ENCODE peak calls at places on chromosomes 11 and 22, in ten cellular contexts. J is neuronal stem cell, X is H9, F is HCT116, G is PC-9, W is neural progenitor cell, O is keratinocyte, U is mammary epithelial cell, B is SK-N-SH, T is GM23338. I is an unnamed sample.

GRCh38 chr11:131737357-131737756 is 366.9 kb downstream of the NTM start:
- DNase-seq in J (no peak), X (no peak), F (no peak), G (no peak), W (no peak), O (no peak), U (no peak), B (no peak), T (peak), I (no peak)

GRCh38 chr22:21082248-21082647 is 36.5 kb downstream of the LRRC74B start:
- DNase-seq in J (no peak), X (no peak), F (no peak), G (no peak), W (no peak), O (no peak), U (peak), B (no peak), T (no peak), I (no peak)

GRCh38 chr22:30290679-30291333 is 1.5 kb upstream of the CASTOR1 start:
- DNase-seq in J (peak), X (no peak), F (no peak), G (peak), W (peak), O (peak), U (peak), B (peak), T (peak), I (peak)

GRCh38 chr11:55367674-55368073 is at the start of gene OR4A15:
- DNase-seq in J (no peak), X (no peak), F (no peak), G (no peak), W (no peak), O (no peak), U (no peak), B (no peak), T (no peak), I (no peak)

GRCh38 chr11:132056689-132057088 is 686.3 kb downstream of the NTM start:
- DNase-seq in J (no peak), X (no peak), F (no peak), G (no peak), W (no peak), O (no peak), U (no peak), B (no peak), T (no peak), I (peak)

GRCh38 chr11:83012168-83013067 is 59.3 kb downstream of the RAB30 start:
- DNase-seq in J (no peak), X (no peak), F (no peak), G (no peak), W (no peak), O (no peak), U (no peak), B (no peak), T (no peak), I (no peak)

GRCh38 chr22:32758866-32759385 is 42.6 kb upstream of the TIMP3 start:
- DNase-seq in J (no peak), X (no peak), F (no peak), G (no peak), W (no peak), O (no peak), U (no peak), B (no peak), T (no peak), I (no peak)

GRCh38 chr11:108967571-108967970 is 302.7 kb downstream of the DDX10 start:
- DNase-seq in J (no peak), X (no peak), F (no peak), G (no peak), W (no peak), O (no peak), U (no peak), B (peak), T (no peak), I (peak)

GRCh38 chr11:27055065-27055682 is 14.6 kb downstream of the BBOX1 start:
- DNase-seq in J (no peak), X (no peak), F (no peak), G (peak), W (no peak), O (no peak), U (no peak), B (no peak), T (no peak), I (peak)

GRCh38 chr11:64859542-64860414 is 15.3 kb upstream of the CDC42BPG start:
- DNase-seq in J (no peak), X (no peak), F (no peak), G (no peak), W (no peak), O (no peak), U (no peak), B (no peak), T (no peak), I (no peak)
- H3K27ac ChIP-seq in J (no peak), X (no peak), F (no peak), G (peak), W (no peak), O (no peak), U (no peak), B (no peak), T (no peak), I (no peak)

DNA sequence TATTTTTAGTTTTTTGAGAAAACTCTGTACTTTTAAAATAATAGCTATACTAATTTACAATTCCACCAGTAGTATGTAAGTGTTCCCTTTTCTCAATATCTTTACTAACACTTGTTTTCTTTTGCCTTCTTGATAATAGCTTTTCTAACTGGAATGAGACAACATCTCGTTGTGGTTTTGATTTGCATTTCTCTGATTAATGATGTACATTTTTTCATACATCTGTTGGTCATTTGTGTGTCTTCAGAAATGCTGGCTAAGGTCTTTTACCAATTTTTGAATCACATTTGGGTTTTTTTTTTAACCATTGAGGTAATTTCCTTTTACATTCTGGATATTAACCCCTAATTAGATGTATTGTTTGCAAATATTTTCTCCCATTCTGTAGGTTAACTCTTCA is 258.9 kb downstream of the DYNC2H1 start:
- DNase-seq in J (no peak), X (no peak), F (no peak), G (no peak), W (no peak), O (no peak), U (no peak), B (no peak), T (no peak), I (no peak)
- H3K4me2 ChIP-seq in J (no peak), X (no peak), F (no peak), G (no peak), W (no peak), O (no peak), U (no peak), B (no peak), T (no peak), I (no peak)

DNA sequence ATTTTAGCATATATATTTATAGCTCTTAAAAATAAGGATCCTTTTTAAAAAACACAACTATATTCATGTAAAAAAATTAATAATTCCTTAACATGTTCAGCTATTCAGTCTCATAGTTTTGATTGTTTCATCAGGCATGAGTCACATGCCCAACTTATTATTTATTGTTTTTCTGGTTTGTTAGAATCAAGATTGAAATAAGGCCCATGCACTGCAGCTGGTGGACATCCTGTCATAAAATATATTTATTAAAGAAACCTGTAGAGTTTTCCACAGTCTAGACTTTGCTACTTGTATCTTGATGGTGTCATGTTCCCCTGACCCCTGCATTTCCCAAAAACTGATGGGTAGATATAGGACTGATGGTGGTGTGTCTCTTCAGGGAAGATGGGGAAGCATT is 77.4 kb downstream of the PARVA start:
- DNase-seq in J (no peak), X (no peak), F (no peak), G (no peak), W (no peak), O (no peak), U (peak), B (no peak), T (no peak), I (no peak)
- H3K27ac ChIP-seq in J (no peak), X (no peak), F (no peak), G (no peak), W (no peak), O (no peak), U (no peak), B (peak), T (no peak), I (no peak)

DNA sequence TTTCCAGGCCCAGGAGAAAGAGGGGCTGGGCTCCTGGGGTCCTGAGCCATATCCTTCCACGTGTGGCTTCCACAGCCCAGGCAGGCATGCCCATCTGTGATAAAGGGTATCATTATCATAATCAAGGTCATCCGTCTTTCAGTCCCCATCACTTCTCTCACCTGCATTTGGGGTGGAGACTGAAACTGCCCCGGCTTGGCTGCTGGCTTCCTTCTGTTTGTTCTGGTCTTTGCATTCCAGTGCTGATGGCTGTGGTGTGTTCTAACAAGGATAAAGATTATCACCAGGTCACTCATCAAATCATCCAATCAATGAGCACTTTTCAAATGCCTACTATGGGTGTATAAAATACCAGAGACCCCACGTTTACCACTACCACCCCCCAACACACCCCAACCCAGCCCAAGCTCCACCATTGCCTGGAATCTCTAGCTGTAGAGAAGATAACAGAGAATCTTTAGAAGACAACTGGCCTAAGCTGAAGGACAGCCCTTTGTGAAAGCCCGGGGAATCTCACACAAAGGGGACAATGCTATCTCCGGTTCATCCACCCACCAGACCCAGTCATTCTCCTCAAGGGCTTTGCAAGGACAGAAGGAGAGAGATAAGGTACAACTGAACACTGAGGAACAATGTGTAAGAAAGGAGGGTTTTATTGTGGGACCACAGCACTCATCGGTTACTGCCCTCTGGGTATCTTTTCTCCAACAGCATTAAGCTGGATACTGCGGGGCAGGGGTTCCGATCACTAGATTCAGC is 54.9 kb downstream of the AHNAK start:
- DNase-seq in J (no peak), X (no peak), F (no peak), G (no peak), W (no peak), O (no peak), U (no peak), B (no peak), T (no peak), I (no peak)
- H3K4me2 ChIP-seq in J (no peak), X (no peak), F (no peak), G (no peak), W (no peak), O (no peak), U (no peak), B (no peak), T (no peak), I (no peak)

DNA sequence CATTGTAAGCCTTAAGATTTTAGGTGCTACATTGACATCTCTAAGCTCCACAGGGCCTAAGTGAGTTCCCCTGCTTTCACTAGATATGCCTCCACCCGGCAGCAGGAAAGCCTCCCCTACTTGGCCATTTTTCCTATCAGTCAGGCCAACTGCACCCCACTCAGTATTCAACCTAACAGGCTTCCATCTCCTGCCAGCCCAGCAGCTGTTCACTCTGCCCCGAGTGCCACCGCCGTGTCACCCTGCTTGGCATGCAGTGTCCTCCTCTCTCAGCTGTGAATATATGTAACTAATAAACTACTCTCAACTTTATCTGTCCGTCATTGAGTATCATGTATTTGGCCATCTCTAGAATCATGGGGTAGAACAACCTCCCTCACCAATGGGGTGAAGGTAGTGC is 9.0 kb upstream of the OR6M1 start:
- DNase-seq in J (no peak), X (no peak), F (no peak), G (no peak), W (no peak), O (no peak), U (no peak), B (no peak), T (no peak), I (no peak)
- H3K27ac ChIP-seq in J (no peak), X (no peak), F (no peak), G (no peak), W (no peak), O (no peak), U (no peak), B (no peak), T (no peak), I (no peak)

GRCh38 chr22:46661221-46661851 is 41.1 kb downstream of the GRAMD4 start:
- DNase-seq in J (no peak), X (no peak), F (peak), G (peak), W (no peak), O (peak), U (peak), B (peak), T (no peak), I (peak)
- H3K4me2 ChIP-seq in J (no peak), X (no peak), F (peak), G (no peak), W (no peak), O (peak), U (no peak), B (no peak), T (no peak), I (no peak)

GRCh38 chr22:46054878-46055158 is 77.9 kb upstream of the WNT7B start:
- DNase-seq in J (no peak), X (no peak), F (no peak), G (no peak), W (no peak), O (no peak), U (no peak), B (no peak), T (no peak), I (no peak)

GRCh38 chr22:46055176-46055850 is 78.4 kb upstream of the WNT7B start:
- DNase-seq in J (no peak), X (no peak), F (no peak), G (no peak), W (no peak), O (no peak), U (peak), B (peak), T (no peak), I (no peak)

GRCh38 chr22:46052801-46053562 is 76.0 kb upstream of the WNT7B start:
- DNase-seq in J (no peak), X (no peak), F (no peak), G (peak), W (no peak), O (no peak), U (peak), B (peak), T (no peak), I (no peak)

GRCh38 chr22:46053563-46054090 is 76.7 kb upstream of the WNT7B start:
- DNase-seq in J (no peak), X (no peak), F (no peak), G (peak), W (no peak), O (no peak), U (peak), B (peak), T (no peak), I (no peak)

DNA sequence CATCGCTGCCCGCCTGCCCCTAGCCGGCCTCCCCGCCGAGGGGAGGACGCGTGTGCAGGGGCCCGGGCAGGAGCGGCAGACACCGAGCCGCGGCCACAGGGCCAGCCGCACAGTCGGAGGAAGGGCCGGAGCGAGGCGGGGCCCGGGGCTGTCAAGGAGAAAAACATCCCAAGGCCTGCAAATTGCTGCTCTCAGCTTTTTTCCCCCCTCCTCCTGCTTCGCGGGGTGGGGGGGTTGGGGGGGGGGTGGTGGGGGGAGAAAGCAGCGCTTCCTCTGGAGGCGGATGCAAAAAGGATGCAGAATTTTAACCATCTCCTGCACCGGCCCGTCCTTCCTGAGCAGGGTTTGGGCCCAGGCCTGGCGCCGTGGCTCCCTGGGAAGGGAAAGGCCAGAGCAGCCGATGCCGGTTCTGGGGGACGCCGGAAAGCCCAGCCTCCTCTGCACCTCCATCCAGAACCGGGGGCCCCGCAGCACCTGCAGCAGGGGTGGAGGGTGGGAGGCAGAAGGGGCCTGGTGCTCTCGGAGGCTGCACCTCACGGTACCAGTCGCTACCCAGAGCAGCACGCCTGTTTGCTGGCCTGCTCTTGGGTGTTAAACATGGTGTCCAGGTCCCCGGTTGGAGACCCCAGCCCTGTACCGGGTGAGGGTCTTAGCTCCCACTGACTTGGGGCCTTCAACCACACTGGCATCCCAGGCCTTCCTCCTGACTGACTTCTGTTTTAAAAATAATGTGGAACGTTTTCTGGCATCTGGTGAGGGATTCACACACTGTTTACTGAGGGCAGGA is 77.3 kb upstream of the WNT7B start:
- DNase-seq in J (no peak), X (no peak), F (no peak), G (no peak), W (no peak), O (no peak), U (peak), B (peak), T (no peak), I (no peak)
- H3K27ac ChIP-seq in J (no peak), X (no peak), F (peak), G (no peak), W (no peak), O (peak), U (peak), B (peak), T (no peak), I (no peak)

DNA sequence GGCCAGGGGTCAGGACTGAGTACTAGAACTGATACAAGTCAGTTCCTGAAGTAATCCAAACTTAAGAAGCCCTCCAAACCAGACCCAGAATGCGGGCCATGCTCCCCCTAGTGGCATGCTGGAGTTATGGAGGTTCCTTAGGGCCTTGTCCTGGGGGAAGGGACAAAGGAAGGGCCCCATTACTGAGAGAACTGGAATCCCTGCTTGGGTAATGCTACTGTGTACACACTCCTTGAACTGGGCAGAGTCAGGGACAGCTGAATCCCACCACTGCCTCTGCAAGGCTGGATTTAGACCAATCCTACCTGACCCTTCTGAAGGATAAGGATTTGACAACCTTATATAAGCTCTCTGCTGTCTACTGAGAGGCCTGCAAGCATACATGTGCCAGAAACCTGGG is 97.3 kb upstream of the AKIP1 start:
- DNase-seq in J (peak), X (peak), F (peak), G (peak), W (peak), O (no peak), U (peak), B (peak), T (peak), I (peak)
- H3K4me2 ChIP-seq in J (no peak), X (no peak), F (peak), G (peak), W (peak), O (peak), U (peak), B (peak), T (peak), I (no peak)